ENCODE peak calls at places on chromosome 12, in five cellular contexts. K is A549; I is activated CD4-positive, alpha-beta T cell treated with anti-CD3 and anti-CD28 coated beads, Interleukin-2, amount 50 U/mL, for 4 hours; A is NCI-H460; S is NCI-H1105 treated with DMSO at 0.1 percent for 48 hours. W is an unnamed sample.

GRCh38 chr12:118274066-118274465 is 98.6 kb downstream of the TAOK3 start:
- DNase-seq in I (no peak), A (no peak), S (no peak), K (no peak), W (no peak)

GRCh38 chr12:128190614-128191013 is 76.4 kb upstream of the TMEM132C start:
- DNase-seq in I (no peak), K (no peak), S (no peak), A (no peak), W (no peak)

GRCh38 chr12:114166360-114166759 is 200.2 kb upstream of the RBM19 start:
- DNase-seq in I (no peak), K (peak), S (peak), A (peak), W (no peak)

GRCh38 chr12:78229491-78230209 is 399.0 kb downstream of the NAV3 start:
- DNase-seq in A (peak), K (peak), I (no peak), S (peak), W (peak)

GRCh38 chr12:68334136-68334535 is 2.0 kb upstream of the MDM1 start:
- DNase-seq in A (peak), S (no peak), K (no peak), I (no peak), W (no peak)

GRCh38 chr12:9064201-9064814 is 51.4 kb downstream of the A2M start:
- DNase-seq in I (peak), K (peak), A (peak), S (peak), W (peak)

GRCh38 chr12:132285311-132285741 is 44.1 kb downstream of the GALNT9 start:
- DNase-seq in I (no peak), A (no peak), K (no peak), S (no peak), W (no peak)

GRCh38 chr12:8678661-8679111 is 16.1 kb upstream of the MFAP5 start:
- DNase-seq in S (no peak), K (no peak), I (no peak), A (no peak), W (no peak)

GRCh38 chr12:13002301-13003097 is 2.4 kb upstream of the HEBP1 start:
- DNase-seq in S (no peak), A (no peak), K (no peak), I (no peak), W (no peak)

GRCh38 chr12:103626498-103626897 is 39.4 kb downstream of the STAB2 start:
- DNase-seq in I (no peak), A (no peak), S (no peak), K (peak), W (no peak)

GRCh38 chr12:82740129-82741000 is 53.7 kb downstream of the TMTC2 start:
- DNase-seq in I (no peak), K (peak), S (no peak), A (peak), W (no peak)

GRCh38 chr12:108693781-108694180 is 37.5 kb downstream of the CORO1C start:
- DNase-seq in A (no peak), S (no peak), K (no peak), I (no peak), W (no peak)

GRCh38 chr12:20345866-20346265 is 22.5 kb upstream of the PDE3A start:
- DNase-seq in S (no peak), K (no peak), A (no peak), I (no peak), W (no peak)

GRCh38 chr12:82461851-82462250 is 103.5 kb downstream of the METTL25 start:
- DNase-seq in I (no peak), K (no peak), S (no peak), A (no peak), W (no peak)

W was measured in D341Med.